ENCODE peak calls at places on chromosomes 1 and 21, in six cellular contexts. U is ascending aorta, Z is left ventricle myocardium inferior, M is sigmoid colon, Q is small intestine, G is NT2/D1. X is an unnamed sample.

GRCh38 chr1:218739426-218739825 is 394.3 kb downstream of the TGFB2 start:
- DNase-seq in U (no peak), Z (peak; percentile 62), M (peak; percentile 72), Q (no peak), G (no peak), X (no peak)

GRCh38 chr1:152182431-152182830 is 23.4 kb upstream of the RPTN start:
- DNase-seq in U (no peak), Z (no peak), M (no peak), Q (no peak), G (peak; percentile 25), X (no peak)

GRCh38 chr1:18100493-18101063 is 7.0 kb upstream of the IGSF21 start:
- DNase-seq in U (no peak), Z (peak; percentile 45), M (peak; percentile 72), Q (peak; percentile 64), G (no peak), X (no peak)

GRCh38 chr1:115976062-115976899 is at the start of gene SLC22A15:
- DNase-seq in U (peak; percentile 34), Z (peak; percentile 76), M (peak; percentile 74), Q (peak; percentile 21), G (peak; percentile 59), X (peak; percentile 92)

GRCh38 chr1:112605633-112606327 is 13.2 kb downstream of the ST7L start:
- DNase-seq in U (no peak), Z (no peak), M (no peak), Q (no peak), G (no peak), X (no peak)

GRCh38 chr1:21574464-21575151 is 65.4 kb downstream of the ALPL start:
- DNase-seq in U (no peak), Z (peak; percentile 77), M (no peak), Q (no peak), G (no peak), X (no peak)

GRCh38 chr1:100921110-100921706 is 25.3 kb downstream of the SLC30A7 start:
- DNase-seq in U (no peak), Z (no peak), M (no peak), Q (peak; percentile 57), G (peak; percentile 18), X (no peak)

GRCh38 chr1:227918083-227918700 is 29.5 kb downstream of the WNT9A start:
- DNase-seq in U (no peak), Z (no peak), M (no peak), Q (no peak), G (no peak), X (no peak)

GRCh38 chr1:167429612-167430011 is 88.7 kb downstream of the CD247 start:
- DNase-seq in U (no peak), Z (no peak), M (no peak), Q (no peak), G (no peak), X (no peak)

GRCh38 chr1:212457740-212458338 is 25.1 kb downstream of the NENF start:
- DNase-seq in U (no peak), Z (no peak), M (no peak), Q (peak; percentile 63), G (peak; percentile 91), X (no peak)

GRCh38 chr1:240562111-240562590 is 49.8 kb downstream of the GREM2 start:
- DNase-seq in U (no peak), Z (no peak), M (no peak), Q (no peak), G (no peak), X (no peak)

GRCh38 chr1:197141556-197141955 is 4.9 kb downstream of the ASPM start:
- DNase-seq in U (no peak), Z (no peak), M (no peak), Q (no peak), G (no peak), X (no peak)

GRCh38 chr1:244074559-244075171 is 23.6 kb downstream of the ZBTB18 start:
- DNase-seq in U (no peak), Z (no peak), M (no peak), Q (no peak), G (no peak), X (no peak)

GRCh38 chr1:53250325-53250724 is 12.0 kb upstream of the MAGOH start:
- DNase-seq in U (no peak), Z (no peak), M (no peak), Q (no peak), G (no peak), X (no peak)

GRCh38 chr1:93662481-93663190 is 19.0 kb downstream of the BCAR3 start:
- DNase-seq in U (no peak), Z (no peak), M (no peak), Q (peak; percentile 63), G (no peak), X (no peak)

GRCh38 chr1:86487805-86488141 is 19.0 kb downstream of the CLCA1 start:
- DNase-seq in U (no peak), Z (no peak), M (no peak), Q (no peak), G (no peak), X (no peak)

GRCh38 chr21:26784974-26785373 is 60.2 kb downstream of the ADAMTS1 start:
- DNase-seq in U (no peak), Z (no peak), M (no peak), Q (no peak), G (no peak), X (no peak)

GRCh38 chr21:26782349-26782748 is 62.9 kb downstream of the ADAMTS1 start:
- DNase-seq in U (no peak), Z (no peak), M (no peak), Q (no peak), G (no peak), X (no peak)

GRCh38 chr21:26781331-26781730 is 63.9 kb downstream of the ADAMTS1 start:
- DNase-seq in U (no peak), Z (no peak), M (no peak), Q (no peak), G (no peak), X (no peak)

GRCh38 chr21:26782754-26783153 is 62.5 kb downstream of the ADAMTS1 start:
- DNase-seq in U (no peak), Z (no peak), M (no peak), Q (no peak), G (no peak), X (no peak)

DNA sequence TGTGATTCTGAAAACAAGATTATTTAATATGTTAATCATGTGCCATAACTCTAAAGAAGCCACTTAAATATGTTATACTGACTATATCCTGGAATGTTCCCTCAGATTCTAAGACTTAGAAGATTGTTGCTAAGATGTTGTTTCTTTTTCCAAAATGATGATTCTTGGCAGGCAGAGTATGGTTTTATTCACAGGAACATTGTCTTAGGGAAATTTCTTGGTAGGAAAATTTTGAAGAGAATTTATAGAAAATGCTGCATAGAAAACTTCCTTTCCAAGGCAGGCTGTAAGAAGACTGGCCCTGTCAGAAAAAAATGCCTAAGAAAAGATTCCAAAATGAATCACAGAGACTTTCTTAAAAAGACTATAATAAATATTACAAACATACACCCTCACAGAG is 61.4 kb downstream of the ADAMTS1 start:
- DNase-seq in U (no peak), Z (no peak), M (no peak), Q (no peak), G (no peak), X (no peak)
- H3K4me3 ChIP-seq in U (no peak overlapping the region), Z (no peak overlapping the region), M (no peak overlapping the region), Q (no peak overlapping the region), G (no peak overlapping the region), X (no peak overlapping the region)

GRCh38 chr1:42935971-42936308 is 22.7 kb downstream of the SLC2A1 start:
- DNase-seq in U (no peak), Z (no peak), M (no peak), Q (no peak), G (no peak), X (peak; percentile 33)

GRCh38 chr1:42934541-42935312 is 23.9 kb downstream of the SLC2A1 start:
- DNase-seq in U (no peak), Z (no peak), M (peak; percentile 55), Q (no peak), G (no peak), X (peak; percentile 42)

GRCh38 chr1:42934111-42934510 is 24.6 kb downstream of the SLC2A1 start:
- DNase-seq in U (no peak), Z (no peak), M (peak; percentile 55), Q (no peak), G (no peak), X (peak; percentile 65)

GRCh38 chr1:42936309-42937078 is 22.2 kb downstream of the SLC2A1 start:
- DNase-seq in U (no peak), Z (no peak), M (peak; percentile 70), Q (peak; percentile 64), G (no peak), X (peak; percentile 47)

DNA sequence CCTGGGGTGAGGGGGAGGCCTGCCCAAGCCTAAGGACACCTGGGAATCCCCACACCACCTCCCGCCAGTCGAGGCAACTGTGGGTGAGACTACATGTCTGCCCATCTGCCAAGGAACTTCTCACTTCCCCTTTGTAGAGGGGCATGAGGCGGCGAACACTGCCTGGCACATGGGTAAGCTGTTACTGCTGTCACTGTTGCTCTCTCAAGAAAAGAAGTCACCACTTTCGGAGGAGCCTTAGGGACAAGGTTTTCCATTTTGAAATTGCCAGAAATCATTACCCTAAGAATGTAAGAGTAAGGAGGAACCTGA is 23.4 kb downstream of the SLC2A1 start:
- DNase-seq in U (no peak), Z (no peak), M (peak; percentile 67), Q (no peak), G (no peak), X (peak; percentile 69)
- H3K4me1 ChIP-seq in U (peaks cover 46% of the 10 kb centered on the region), Z (peaks cover 72% of the 10 kb centered on the region), M (peaks cover 11% of the 10 kb centered on the region), Q (peaks cover 9% of the 10 kb centered on the region), G (peaks cover 21% of the 10 kb centered on the region), X (peaks cover 68% of the 10 kb centered on the region)

DNA sequence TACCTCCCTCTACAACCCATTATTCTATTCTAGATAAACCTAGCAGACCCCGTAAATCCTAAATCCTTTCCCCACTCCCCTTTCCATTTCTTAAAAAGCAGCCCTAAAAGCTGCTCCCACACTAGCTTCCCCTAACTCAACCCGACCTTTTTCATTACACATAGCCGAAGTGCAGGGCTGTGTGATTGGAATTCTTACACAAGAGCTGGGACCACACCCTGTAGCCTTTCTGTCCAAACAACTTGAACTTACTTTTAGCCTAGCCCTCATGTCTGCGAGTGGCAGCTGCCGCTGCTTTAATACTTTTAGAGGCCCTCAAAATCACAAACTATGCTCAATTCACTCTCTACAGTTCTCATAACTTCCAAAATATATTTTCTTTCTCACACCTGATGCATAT is 19.6 kb upstream of the PDPN start:
- DNase-seq in U (no peak), Z (no peak), M (no peak), Q (no peak), G (no peak), X (no peak)
- H3K9me3 ChIP-seq in U (no peaks in the 10 kb centered on the region), Z (no peaks in the 10 kb centered on the region), M (no peaks in the 10 kb centered on the region), Q (no peaks in the 10 kb centered on the region), G (no peaks in the 10 kb centered on the region), X (no peaks in the 10 kb centered on the region)

DNA sequence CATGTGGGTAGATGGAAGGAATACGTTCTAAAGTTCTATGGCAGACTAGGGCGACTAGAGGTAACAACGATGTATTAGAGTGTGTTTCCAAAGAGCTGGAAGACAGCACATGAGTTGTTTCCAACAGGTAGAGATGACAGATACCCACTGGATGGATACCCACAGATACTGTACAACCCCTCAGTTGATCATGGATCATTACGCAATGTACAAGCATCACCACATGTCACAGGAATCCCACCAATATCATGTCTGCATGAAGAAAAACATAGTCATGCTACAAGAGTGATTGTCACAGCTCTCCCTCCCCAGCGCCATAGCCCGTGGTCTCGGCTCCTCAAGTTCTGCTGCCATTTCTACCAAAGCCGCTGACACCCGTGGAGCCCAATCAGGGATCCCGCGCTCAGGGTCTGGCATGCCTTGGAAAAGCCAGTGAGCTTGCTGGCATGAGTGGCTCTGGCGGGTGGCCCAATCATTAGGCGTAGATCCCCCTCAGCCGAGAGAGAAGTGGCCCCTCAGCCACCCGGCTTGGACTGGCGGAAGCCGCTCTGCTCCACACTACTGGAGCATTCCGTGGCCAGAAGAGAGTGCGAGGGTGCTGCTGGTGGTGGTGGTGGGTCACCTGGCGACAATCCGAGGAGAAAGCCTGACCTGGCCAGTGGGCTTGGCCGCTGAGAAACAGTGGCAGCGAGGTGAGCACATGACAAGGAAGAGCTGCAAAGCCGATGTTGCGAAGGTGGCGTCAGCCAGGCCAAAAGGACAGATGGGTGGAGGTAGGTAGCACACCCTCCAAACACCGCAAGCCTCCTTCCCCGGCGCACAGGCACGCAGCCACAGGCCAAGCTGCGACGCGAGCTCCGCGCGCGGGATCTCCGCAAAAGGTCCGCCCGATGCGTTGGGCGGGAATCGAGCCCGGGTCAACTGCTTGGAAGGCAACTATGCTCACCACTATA is 65.7 kb upstream of the FCGR2A start:
- DNase-seq in U (no peak), Z (no peak), M (peak; percentile 62), Q (peak; percentile 13), G (no peak), X (peak; percentile 76)
- H3K4me3 ChIP-seq in U (peak overlapping the region; percentile 50), Z (peak overlapping the region; percentile 81), M (peak overlapping the region; percentile 57), Q (peak overlapping the region; percentile 69), G (peak overlapping the region; percentile 81), X (peak overlapping the region; percentile 51)